ENCODE peak calls at places on chromosomes 13 and 19, in five cellular contexts. J, E, Q, I and T are unnamed samples.

GRCh38 chr19:11496391-11497163 is 9.1 kb downstream of the ZNF653 start:
- DNase-seq in E (peak), Q (peak), I (peak), J (peak), T (peak)

GRCh38 chr19:50794778-50795664 is 4.8 kb downstream of the ACP4 start:
- DNase-seq in E (peak), I (no peak), J (no peak), Q (no peak), T (no peak)

GRCh38 chr13:114110091-114110829 is 22.2 kb downstream of the RASA3 start:
- DNase-seq in J (no peak), E (peak), I (peak), Q (no peak), T (peak)

GRCh38 chr19:16566161-16566560 is 6.1 kb downstream of the SLC35E1 start:
- DNase-seq in I (no peak), E (no peak), Q (no peak), J (no peak), T (no peak)

GRCh38 chr19:17235618-17236413 is 9.8 kb downstream of the OCEL1 start:
- DNase-seq in J (peak), I (peak), E (peak), Q (peak), T (peak)

GRCh38 chr19:3466630-3467029 is 13.7 kb downstream of the SMIM24 start:
- DNase-seq in J (no peak), I (no peak), Q (no peak), E (no peak), T (no peak)

GRCh38 chr19:3302755-3303154 is 63.6 kb upstream of the NFIC start:
- DNase-seq in E (peak), I (no peak), Q (no peak), J (no peak), T (no peak)

GRCh38 chr19:13267889-13268288 is 117.7 kb downstream of the IER2 start:
- DNase-seq in I (no peak), J (no peak), E (no peak), Q (no peak), T (no peak)

GRCh38 chr13:113641426-113641825 is 16.6 kb downstream of the ATP4B start:
- DNase-seq in J (no peak), I (no peak), E (no peak), Q (no peak), T (no peak)

GRCh38 chr13:99119686-99120085 is 81.0 kb upstream of the UBAC2 start:
- DNase-seq in Q (no peak), E (no peak), J (no peak), I (no peak), T (no peak)

GRCh38 chr13:61170791-61171330 is 244.8 kb downstream of the PCDH20 start:
- DNase-seq in J (no peak), I (no peak), Q (no peak), E (no peak), T (no peak)

GRCh38 chr19:46984077-46985010 is 35.3 kb upstream of the NPAS1 start:
- DNase-seq in I (no peak), Q (peak), E (no peak), J (no peak), T (peak)

GRCh38 chr19:34502582-34503545 is 21.3 kb downstream of the WTIP start:
- DNase-seq in I (no peak), J (no peak), E (no peak), Q (no peak), T (no peak)

GRCh38 chr19:768424-768823 is 17.5 kb downstream of the MISP start:
- DNase-seq in Q (peak), J (no peak), I (no peak), E (no peak), T (no peak)

GRCh38 chr19:495440-496332 is 600 bp upstream of the MADCAM1 start:
- DNase-seq in E (peak), J (peak), Q (peak), I (peak), T (peak)

GRCh38 chr13:97371486-97372109 is 62.4 kb upstream of the RAP2A start:
- DNase-seq in J (no peak), Q (no peak), I (no peak), E (no peak), T (no peak)

GRCh38 chr19:21587117-21587461 is 81.7 kb downstream of the ZNF429 start:
- DNase-seq in I (no peak), J (no peak), E (no peak), Q (no peak), T (no peak)

GRCh38 chr13:27200413-27201066 is 28.9 kb upstream of the USP12 start:
- DNase-seq in I (no peak), Q (peak), J (no peak), E (no peak), T (no peak)

GRCh38 chr13:28026508-28026907 is 38.0 kb upstream of the URAD start:
- DNase-seq in E (no peak), I (no peak), J (no peak), Q (no peak), T (no peak)

GRCh38 chr13:79582896-79583295 is 101.9 kb downstream of the NDFIP2 start:
- DNase-seq in I (no peak), J (no peak), Q (no peak), E (no peak), T (no peak)

GRCh38 chr19:28169168-28169862 is 1043.6 kb downstream of the UQCRFS1 start:
- DNase-seq in J (no peak), E (peak), Q (no peak), I (peak), T (no peak)

GRCh38 chr13:20796791-20797513 is 23.2 kb upstream of the EEF1AKMT1 start:
- DNase-seq in J (no peak), Q (peak), E (no peak), I (no peak), T (no peak)

GRCh38 chr19:56670961-56671612 is 470 bp downstream of the ZNF835 start:
- DNase-seq in J (no peak), I (no peak), Q (no peak), E (no peak), T (no peak)

GRCh38 chr13:35255241-35255640 is 221.2 kb downstream of the MAB21L1 start:
- DNase-seq in J (no peak), I (no peak), Q (no peak), E (no peak), T (no peak)

GRCh38 chr19:18878058-18878797 is 17.7 kb downstream of the CERS1 start:
- DNase-seq in E (no peak), I (no peak), Q (no peak), J (no peak), T (no peak)

GRCh38 chr19:51339687-51340656 is 2.0 kb downstream of the VSIG10L start:
- DNase-seq in I (peak), E (peak), Q (peak), J (peak), T (peak)

GRCh38 chr19:42018503-42019193 is 24.6 kb upstream of the ATP1A3 start:
- DNase-seq in I (no peak), Q (peak), J (no peak), E (no peak), T (no peak)

GRCh38 chr13:51499841-51500240 is 47.0 kb upstream of the INTS6 start:
- DNase-seq in Q (no peak), E (no peak), I (no peak), J (no peak), T (no peak)

GRCh38 chr13:49553888-49554287 is 31.5 kb downstream of the RCBTB1 start:
- DNase-seq in I (no peak), J (no peak), E (no peak), Q (no peak), T (no peak)

GRCh38 chr13:87923713-87924112 is 252.5 kb downstream of the SLITRK5 start:
- DNase-seq in E (no peak), I (no peak), J (no peak), Q (no peak), T (no peak)

GRCh38 chr19:38384209-38385027 is 3.4 kb downstream of the GGN start:
- DNase-seq in I (peak), E (peak), Q (no peak), J (no peak), T (peak)

GRCh38 chr19:57687363-57688010 is 5.7 kb downstream of the ZNF551 start:
- DNase-seq in E (no peak), J (no peak), Q (no peak), I (no peak), T (no peak)

DNA sequence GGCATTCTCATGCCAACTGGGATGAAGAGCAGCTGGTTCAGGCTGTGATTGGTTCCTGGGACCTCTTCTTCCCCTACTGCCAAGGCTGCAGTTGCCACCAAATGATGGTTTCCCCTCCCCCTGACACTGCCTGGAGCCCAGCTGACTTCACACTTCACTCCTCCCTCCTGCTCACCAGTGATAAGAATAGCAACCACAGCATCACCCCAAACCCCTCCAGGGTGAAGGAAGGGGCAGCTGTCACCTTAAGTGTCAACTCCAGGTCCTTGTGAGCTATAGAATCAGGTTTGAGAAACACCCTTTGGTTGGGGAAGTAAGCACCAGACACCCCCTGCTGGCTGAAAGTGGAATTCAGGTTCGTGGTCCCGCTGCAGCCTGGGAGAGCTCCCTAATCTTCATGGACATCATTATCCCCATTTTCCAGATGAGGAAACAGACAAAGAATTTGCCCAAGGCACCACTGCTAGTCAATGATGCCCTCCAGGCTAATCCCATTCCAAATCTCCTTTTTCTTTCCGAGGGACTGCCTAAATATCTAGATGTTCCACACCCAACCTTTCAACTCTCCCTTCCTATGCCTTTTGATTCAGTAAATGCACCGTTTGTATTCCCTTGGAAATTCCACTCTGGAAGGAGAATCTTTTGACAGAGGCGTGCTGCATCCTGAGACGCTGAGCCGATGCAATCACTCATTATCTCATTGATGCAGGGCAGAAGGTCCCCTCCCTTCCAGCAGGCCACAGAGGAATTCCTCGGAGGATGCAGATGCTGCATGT is 50.5 kb upstream of the UQCRFS1 start:
- DNase-seq in I (peak), E (peak), Q (no peak), J (peak), T (peak)
- TF ChIP-seq CTCF in I (peak), E (peak), Q (peak), J (peak), T (peak)

GRCh38 chr19:54266133-54266532 is 9.1 kb upstream of the LILRB5 start:
- DNase-seq in Q (peak), J (peak), E (peak), I (peak), T (peak)
- TF ChIP-seq CTCF in Q (peak), J (peak), E (peak), I (peak), T (peak)

DNA sequence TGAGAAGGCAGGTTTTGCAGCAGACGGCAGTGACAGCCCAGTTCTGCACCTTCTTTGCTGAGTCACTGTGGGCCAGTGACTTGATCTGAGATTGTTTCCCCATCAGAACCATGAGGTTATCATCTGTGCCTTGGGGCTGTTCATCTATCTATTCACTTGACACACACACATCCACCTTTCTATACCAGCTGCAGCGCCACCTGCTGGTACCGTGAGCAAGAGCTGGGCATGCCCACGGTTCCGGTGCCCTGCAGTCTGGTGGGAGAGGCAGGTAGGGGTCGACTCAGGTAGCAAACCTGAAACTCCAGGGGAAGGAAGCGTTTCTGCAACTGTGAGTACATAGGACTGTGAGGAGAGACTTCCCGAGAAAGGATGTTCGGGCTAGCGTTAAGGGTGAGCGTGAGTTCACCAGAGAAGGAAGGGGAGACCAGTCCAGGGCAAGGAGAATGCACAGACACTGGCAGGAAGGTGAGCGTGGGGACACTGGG is 7.5 kb upstream of the LIN7B start:
- DNase-seq in J (peak), E (peak), Q (no peak), I (peak), T (peak)
- TF ChIP-seq CTCF in J (peak), E (peak), Q (peak), I (peak), T (peak)

DNA sequence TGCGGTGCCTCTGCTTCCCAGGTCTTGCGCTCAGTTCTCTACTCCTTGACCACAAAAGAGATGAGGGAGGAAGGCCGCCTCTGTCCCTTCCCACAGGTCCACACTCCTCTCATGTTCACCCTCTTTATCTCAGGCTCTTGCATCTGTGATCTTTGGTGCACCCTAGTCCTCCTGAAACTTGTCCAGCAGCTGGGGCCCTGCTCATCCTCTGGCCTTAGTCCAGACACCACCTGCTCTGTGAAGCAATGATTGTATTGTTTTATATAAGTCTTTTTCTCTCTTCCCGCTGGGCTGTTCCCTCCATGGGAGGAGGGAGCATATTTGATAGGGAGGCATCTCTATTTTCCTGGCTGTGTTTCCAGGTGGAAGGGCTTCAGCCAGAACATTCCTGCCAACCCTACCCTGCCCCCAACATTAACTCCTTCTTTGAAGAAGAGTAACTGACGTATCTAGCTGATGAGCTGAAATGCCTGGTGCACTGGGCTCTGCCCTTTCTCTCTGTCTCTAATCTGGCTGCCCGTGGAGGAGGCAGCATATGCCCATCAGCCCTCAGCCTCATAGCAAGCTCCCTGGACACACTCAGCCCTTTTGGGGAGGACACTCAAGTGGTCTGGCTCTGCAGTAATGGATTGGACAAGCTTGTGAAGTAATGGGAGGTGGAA is 38.2 kb upstream of the SIAH3 start:
- DNase-seq in I (no peak), J (no peak), Q (no peak), E (no peak), T (no peak)
- TF ChIP-seq CTCF in I (no peak), J (no peak), Q (no peak), E (no peak), T (no peak)

GRCh38 chr19:10159610-10160009 is 35.1 kb downstream of the DNMT1 start:
- DNase-seq in I (no peak), Q (no peak), E (no peak), J (no peak), T (no peak)

GRCh38 chr19:10168386-10168948 is 26.3 kb downstream of the DNMT1 start:
- DNase-seq in J (no peak), I (no peak), Q (no peak), E (no peak), T (no peak)

GRCh38 chr19:10167459-10167858 is 27.3 kb downstream of the DNMT1 start:
- DNase-seq in I (no peak), Q (no peak), J (no peak), E (no peak), T (no peak)

GRCh38 chr19:10166046-10166445 is 28.7 kb downstream of the DNMT1 start:
- DNase-seq in E (no peak), I (no peak), J (no peak), Q (no peak), T (no peak)

DNA sequence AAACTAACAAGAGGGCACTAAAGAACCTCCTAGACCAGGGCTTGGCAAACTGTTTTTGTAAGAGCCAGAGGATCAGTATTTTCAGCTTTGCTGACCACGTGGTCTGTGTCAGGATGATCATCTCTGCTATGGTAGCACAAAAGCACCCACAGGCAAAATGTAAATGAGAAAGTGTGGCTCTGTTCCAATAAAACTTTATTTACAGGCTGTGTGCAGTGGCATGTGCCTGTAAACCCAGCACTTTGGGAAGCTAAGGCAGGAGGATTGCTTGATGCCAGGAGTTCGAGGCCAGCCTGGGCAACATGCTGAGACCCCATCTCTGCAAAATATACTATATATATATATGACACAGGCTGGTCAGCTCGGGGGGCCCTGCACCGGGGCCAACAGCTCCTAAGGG is 31.2 kb downstream of the DNMT1 start:
- DNase-seq in Q (no peak), J (no peak), I (no peak), E (no peak), T (no peak)
- TF ChIP-seq CTCF in Q (no peak), J (no peak), I (no peak), E (no peak), T (no peak)

DNA sequence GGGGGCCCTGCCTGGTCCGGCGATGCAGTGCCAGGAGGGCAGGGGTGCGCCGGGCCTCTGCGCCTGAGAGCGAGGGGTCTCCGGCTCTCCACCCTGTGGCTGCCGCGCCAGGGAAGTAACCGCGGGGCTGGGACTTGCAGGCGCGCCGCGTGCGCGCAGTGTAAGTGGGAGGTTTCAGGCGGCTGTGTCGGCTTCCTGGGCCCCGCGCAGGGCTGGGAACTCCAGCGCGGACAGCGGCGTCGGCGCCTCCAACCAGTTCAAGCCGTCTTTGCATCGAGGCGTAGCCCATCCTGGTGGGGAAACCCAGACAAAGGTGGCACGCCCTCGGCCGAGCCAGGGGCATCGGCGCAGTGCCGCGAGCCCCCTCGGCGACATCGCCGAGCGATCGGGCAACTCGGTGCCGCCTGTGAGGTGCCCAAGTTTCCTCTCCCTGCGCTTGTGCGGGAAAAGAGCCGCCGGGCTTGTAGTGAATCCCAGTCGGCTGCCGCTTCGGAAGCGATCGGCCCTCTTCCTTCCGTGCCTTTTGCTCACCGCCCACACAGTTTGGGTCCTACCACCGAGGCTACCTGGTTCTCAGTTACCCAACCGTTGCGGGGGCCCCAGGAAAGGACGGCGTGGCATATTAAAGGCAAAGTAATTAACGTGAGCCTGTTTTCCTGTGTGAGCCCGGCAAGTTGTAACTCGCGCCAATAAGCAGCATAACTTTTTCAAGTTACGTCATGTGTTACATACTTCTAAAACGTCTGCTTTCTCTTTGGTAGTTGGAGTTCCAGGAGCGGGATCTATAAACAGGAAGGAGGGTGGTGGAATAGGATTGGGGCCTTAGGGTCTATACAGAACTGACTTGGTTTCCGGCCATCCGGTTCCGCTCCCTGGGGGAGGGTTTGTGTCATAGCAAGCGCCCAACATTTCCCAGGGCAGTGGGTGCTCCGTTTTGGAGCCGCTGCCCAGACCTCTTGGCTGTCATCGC is 1.2 kb downstream of the LRCH1 start:
- DNase-seq in J (peak), Q (peak), E (peak), I (peak), T (peak)
- TF ChIP-seq CTCF in J (peak), Q (no peak), E (peak), I (peak), T (no peak)

GRCh38 chr19:48006762-48007161 is 12.3 kb downstream of the ELSPBP1 start:
- DNase-seq in E (no peak), Q (no peak), J (no peak), I (no peak), T (no peak)
- TF ChIP-seq CTCF in E (peak), Q (no peak), J (no peak), I (peak), T (no peak)